ENCODE peak calls at places on chromosomes 12 and 14, in nine cellular contexts. I is WERI-Rb-1; C is dorsolateral prefrontal cortex; L is mammary epithelial cell; N is ascending aorta; F is tibial artery; M is CD4-positive, alpha-beta T cell; O is cardiac muscle cell; A is left lung. G is an unnamed sample.

GRCh38 chr14:94638330-94638729 is 26.1 kb downstream of the SERPINA3 start:
- DNase-seq in I (no peak), C (no peak), L (peak), N (no peak), F (no peak), M (no peak), O (no peak), A (no peak), G (no peak)

GRCh38 chr12:39638840-39639239 is 19.2 kb upstream of the ABCD2 start:
- DNase-seq in I (no peak), C (no peak), L (no peak), N (no peak), F (no peak), M (no peak), O (no peak), A (no peak), G (no peak)

GRCh38 chr12:54164402-54165145 is 24.2 kb downstream of the SMUG1 start:
- DNase-seq in I (no peak), C (no peak), L (no peak), N (no peak), F (no peak), M (no peak), O (no peak), A (no peak), G (no peak)

GRCh38 chr14:91220581-91221000 is 23.9 kb downstream of the GPR68 start:
- DNase-seq in I (no peak), C (no peak), L (peak), N (no peak), F (no peak), M (no peak), O (no peak), A (peak), G (peak)

GRCh38 chr12:110739488-110739887 is 3.2 kb downstream of the PPP1CC start:
- DNase-seq in I (no peak), C (no peak), L (no peak), N (no peak), F (no peak), M (no peak), O (no peak), A (no peak), G (no peak)

GRCh38 chr12:30795660-30796507 is 41.1 kb upstream of the CAPRIN2 start:
- DNase-seq in I (peak), C (peak), L (peak), N (no peak), F (peak), M (no peak), O (peak), A (peak), G (peak)

GRCh38 chr12:18546399-18546798 is 191.4 kb downstream of the PLCZ1 start:
- DNase-seq in I (no peak), C (no peak), L (peak), N (no peak), F (no peak), M (no peak), O (peak), A (no peak), G (no peak)

GRCh38 chr14:35341454-35342159 is 49.4 kb downstream of the PSMA6 start:
- DNase-seq in I (peak), C (peak), L (peak), N (peak), F (peak), M (no peak), O (peak), A (peak), G (peak)

GRCh38 chr14:34930591-34931069 is 52.2 kb upstream of the SRP54 start:
- DNase-seq in I (no peak), C (no peak), L (no peak), N (no peak), F (no peak), M (no peak), O (no peak), A (no peak), G (no peak)

GRCh38 chr14:50447491-50447890 is 50.8 kb upstream of the CDKL1 start:
- DNase-seq in I (no peak), C (no peak), L (peak), N (no peak), F (no peak), M (no peak), O (peak), A (no peak), G (peak)

DNA sequence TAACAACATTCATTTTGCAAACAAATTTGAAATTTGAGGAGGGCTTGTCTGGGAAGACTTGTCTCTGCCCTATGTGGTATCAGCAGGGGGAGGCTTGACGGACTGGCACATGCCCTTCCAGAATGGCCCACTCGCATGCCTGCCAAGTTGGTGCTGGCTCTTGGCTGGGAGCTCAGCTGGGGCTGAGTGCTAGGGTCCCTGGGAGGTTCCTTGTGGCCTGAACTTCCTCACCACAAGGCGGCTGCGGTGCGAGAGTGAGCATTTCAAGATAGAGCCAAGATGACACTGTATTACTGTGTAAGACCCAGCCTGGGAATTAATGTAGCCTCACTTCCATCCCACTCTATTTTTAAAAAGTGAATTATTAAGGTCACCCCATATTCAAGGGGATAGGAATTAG is 271.6 kb upstream of the PLEKHG7 start:
- DNase-seq in I (no peak), C (no peak), L (no peak), N (no peak), F (no peak), M (no peak), O (no peak), A (peak), G (no peak)
- TF ChIP-seq CTCF in I (no peak), C (no peak), L (no peak), N (no peak), F (no peak), M (no peak), O (no peak), A (no peak), G (no peak)

GRCh38 chr12:104166465-104166864 is 28.5 kb upstream of the NFYB start:
- DNase-seq in I (no peak), C (no peak), L (no peak), N (no peak), F (peak), M (no peak), O (peak), A (peak), G (no peak)
- H3K27ac ChIP-seq in I (no peak), C (no peak), L (no peak), N (no peak), F (no peak), M (no peak), O (no peak), A (no peak), G (no peak)

GRCh38 chr12:6828671-6829531 is 694 bp downstream of the P3H3 start:
- DNase-seq in I (peak), C (peak), L (no peak), N (no peak), F (peak), M (no peak), O (peak), A (peak), G (no peak)
- TF ChIP-seq CTCF in I (no peak), C (no peak), L (no peak), N (peak), F (no peak), M (no peak), O (no peak), A (no peak), G (no peak)

GRCh38 chr12:125110641-125111360 is 45.6 kb downstream of the AACS start:
- DNase-seq in I (no peak), C (no peak), L (no peak), N (no peak), F (no peak), M (no peak), O (peak), A (no peak), G (no peak)

GRCh38 chr12:125104978-125105377 is 39.7 kb downstream of the AACS start:
- DNase-seq in I (no peak), C (no peak), L (no peak), N (no peak), F (no peak), M (no peak), O (no peak), A (no peak), G (no peak)

GRCh38 chr12:125100551-125101434 is 35.6 kb downstream of the AACS start:
- DNase-seq in I (no peak), C (no peak), L (peak), N (no peak), F (no peak), M (no peak), O (no peak), A (no peak), G (no peak)

GRCh38 chr12:125111403-125111802 is 46.2 kb downstream of the AACS start:
- DNase-seq in I (no peak), C (no peak), L (no peak), N (no peak), F (no peak), M (no peak), O (peak), A (no peak), G (no peak)

DNA sequence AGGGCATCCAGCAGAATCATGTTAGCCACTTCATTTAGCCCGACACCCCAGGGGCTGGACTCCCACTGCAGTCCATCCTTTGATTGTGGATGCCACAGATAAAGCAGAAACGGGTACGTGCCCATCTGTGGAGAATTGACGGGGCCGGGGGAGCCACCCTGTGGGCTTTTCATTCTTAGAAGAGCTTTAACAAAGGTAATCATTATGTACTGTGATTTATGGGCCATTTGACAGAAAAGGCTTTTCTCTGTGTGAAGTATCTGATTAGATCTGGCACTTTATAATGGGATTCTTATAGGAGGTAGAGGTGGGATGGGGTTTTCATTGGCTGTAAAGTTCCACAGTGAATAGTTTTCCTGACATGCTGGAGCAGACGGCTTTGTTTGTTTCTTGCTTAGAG is 40.4 kb downstream of the AACS start:
- DNase-seq in I (no peak), C (no peak), L (no peak), N (no peak), F (no peak), M (no peak), O (no peak), A (no peak), G (no peak)
- H3K27ac ChIP-seq in I (no peak), C (no peak), L (no peak), N (no peak), F (no peak), M (no peak), O (no peak), A (no peak), G (no peak)

DNA sequence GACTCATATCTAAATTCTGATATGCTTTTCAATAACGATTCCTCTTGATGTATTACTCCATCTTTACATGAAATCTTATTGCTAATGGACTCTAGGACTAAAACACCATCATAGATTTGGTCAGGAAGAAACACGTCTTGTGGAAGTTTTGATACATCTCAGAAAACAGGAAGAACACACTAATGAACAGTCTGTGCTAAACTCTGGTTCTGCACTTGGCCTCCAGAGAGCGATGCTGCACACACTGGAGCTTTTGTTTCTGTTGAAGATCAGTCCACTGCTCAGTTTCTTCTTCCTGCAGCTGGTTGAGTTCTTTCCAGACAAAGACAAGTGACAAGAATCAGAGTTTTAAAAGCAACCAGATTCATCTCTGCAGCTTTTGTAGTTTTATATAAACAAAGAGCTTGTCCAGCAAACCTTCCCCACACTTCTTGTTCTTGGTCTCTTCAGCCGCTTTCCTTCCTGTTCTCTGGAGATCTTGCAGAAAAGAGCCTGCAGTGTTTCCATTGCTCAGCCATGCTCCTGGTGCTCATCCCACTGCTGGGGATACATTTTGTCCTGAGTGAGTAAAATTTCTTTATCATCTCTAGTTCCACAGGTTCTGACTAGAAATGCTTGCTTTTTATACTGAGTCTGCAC is 229.1 kb upstream of the OR4E1 start:
- DNase-seq in I (no peak), C (no peak), L (peak), N (no peak), F (no peak), M (peak), O (no peak), A (no peak), G (no peak)
- TF ChIP-seq CTCF in I (no peak), C (peak), L (no peak), N (no peak), F (no peak), M (peak), O (no peak), A (peak), G (peak)

GRCh38 chr12:26631846-26632245 is 201.1 kb downstream of the ITPR2 start:
- DNase-seq in I (no peak), C (no peak), L (no peak), N (no peak), F (no peak), M (no peak), O (peak), A (no peak), G (no peak)

GRCh38 chr12:26636710-26637328 is 196.2 kb downstream of the ITPR2 start:
- DNase-seq in I (no peak), C (no peak), L (peak), N (no peak), F (no peak), M (no peak), O (peak), A (peak), G (peak)

GRCh38 chr12:26632746-26633145 is 200.2 kb downstream of the ITPR2 start:
- DNase-seq in I (no peak), C (no peak), L (no peak), N (no peak), F (no peak), M (no peak), O (no peak), A (no peak), G (no peak)

GRCh38 chr12:26630546-26631027 is 202.4 kb downstream of the ITPR2 start:
- DNase-seq in I (no peak), C (no peak), L (no peak), N (no peak), F (no peak), M (no peak), O (peak), A (no peak), G (no peak)

DNA sequence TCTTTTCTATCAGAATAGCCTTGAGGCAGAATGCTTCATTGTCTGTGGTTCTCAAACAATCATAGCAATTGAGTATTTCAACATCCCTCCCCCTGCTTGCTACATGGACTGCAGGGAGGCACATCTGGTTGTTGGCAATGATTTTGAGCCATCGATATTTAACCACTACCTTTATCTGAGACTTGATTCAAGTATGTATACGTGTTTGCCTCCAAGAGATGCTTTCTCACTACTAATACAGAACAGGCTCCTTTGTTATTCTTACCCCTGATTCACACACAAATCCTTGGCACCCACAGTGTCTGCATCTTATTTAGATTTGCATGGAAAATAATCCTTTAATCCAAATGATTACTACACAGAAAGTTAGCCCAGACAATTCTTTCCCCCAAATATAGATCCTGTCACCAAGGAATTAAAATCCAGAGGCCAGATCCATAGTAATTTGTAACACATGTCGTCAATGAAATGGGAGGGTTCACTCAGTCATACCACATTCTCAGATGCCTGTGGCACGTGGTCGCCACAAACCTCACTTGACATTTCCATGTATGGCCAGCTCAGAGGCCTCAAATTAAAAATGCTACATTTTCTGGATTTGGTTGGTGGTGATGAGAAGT is 199.3 kb downstream of the ITPR2 start:
- DNase-seq in I (no peak), C (no peak), L (peak), N (no peak), F (no peak), M (no peak), O (peak), A (no peak), G (no peak)
- H3K27ac ChIP-seq in I (no peak), C (peak), L (no peak), N (no peak), F (no peak), M (no peak), O (no peak), A (no peak), G (no peak)

DNA sequence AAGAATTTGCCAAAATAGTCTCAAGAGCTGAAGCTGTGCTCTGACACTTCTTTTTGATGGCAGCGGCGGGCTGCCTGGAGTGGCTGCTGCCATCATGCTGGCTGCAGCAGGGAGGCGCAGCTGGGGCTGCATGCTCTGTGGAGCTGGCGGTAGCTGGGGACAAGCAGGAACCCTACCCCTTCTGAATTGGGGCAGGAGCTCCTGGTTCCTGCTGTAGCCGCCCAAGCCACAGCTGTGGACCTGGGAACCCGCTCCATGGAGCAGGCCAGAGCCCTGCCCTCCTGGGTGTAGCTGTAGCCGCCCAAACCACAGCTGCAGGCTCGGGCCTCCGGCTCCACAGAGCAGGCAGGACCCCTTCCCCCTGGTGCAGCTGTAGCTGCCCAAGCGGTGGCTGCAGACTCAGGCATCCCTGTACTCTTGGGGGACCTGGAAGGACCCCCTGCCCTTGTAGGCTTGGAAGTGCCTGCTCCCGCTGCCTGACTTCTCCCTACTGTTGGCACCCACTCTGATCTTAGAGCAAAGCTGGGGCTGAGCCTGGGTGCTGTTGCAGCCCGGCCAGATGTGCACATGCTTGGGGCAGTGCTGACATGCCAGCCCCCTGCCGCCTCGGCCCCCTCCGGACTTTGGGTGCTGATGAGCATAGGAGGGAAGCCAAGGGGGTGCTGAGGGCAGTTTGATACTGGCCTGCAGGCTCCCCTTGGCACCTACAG is 33.3 kb downstream of the APAF1 start:
- DNase-seq in I (no peak), C (no peak), L (no peak), N (no peak), F (no peak), M (no peak), O (no peak), A (no peak), G (no peak)
- TF ChIP-seq CTCF in I (no peak), C (no peak), L (no peak), N (no peak), F (no peak), M (no peak), O (no peak), A (no peak), G (no peak)

DNA sequence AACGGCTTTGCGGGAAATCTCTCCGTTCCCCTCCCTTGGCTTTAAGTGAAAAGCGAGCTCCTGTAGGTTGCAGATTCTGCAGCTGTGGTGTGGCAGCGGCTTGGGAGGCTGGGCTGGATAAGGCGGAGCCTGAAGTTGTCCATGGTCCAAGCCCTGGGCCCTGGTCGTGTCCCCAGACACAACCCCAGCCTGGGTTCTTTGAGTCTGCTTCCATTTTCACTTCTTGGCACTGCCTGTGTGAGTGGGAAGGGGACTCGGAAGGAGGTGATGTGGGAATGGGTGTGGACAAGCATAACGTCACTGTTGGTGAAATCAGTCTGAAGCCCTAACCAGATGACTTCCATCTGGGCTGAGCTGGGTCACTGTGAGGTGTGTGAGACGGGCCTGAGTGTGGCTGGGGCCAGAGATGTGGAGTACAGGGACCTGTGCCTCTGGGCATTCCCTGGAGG is 43.0 kb upstream of the CTDSP2 start:
- DNase-seq in I (no peak), C (peak), L (no peak), N (peak), F (peak), M (no peak), O (peak), A (peak), G (no peak)
- H3K27ac ChIP-seq in I (peak), C (peak), L (peak), N (peak), F (peak), M (no peak), O (peak), A (peak), G (peak)

DNA sequence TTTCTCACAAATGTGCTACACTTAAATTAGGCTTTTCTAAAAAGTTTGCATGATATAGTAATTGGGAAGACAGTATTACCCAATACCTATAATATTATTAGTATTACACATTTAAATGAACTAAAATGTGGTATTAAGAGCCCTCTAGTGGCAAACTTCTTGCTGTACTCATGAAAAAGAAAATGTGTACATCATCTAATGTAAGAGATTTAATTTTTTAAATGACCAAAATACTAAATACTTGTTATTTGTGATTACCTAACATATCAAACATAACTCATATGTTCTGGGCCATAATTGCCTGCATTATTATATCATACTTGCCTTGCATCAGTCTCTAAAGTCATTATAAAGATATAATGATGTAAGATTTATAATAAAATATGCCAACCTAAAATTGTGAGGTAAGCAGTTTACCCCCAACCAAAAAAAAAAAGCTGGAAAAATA is 64.2 kb downstream of the DNAI7 start:
- DNase-seq in I (no peak), C (no peak), L (peak), N (no peak), F (no peak), M (no peak), O (peak), A (no peak), G (peak)
- TF ChIP-seq CTCF in I (no peak), C (peak), L (peak), N (peak), F (peak), M (peak), O (peak), A (peak), G (peak)

GRCh38 chr12:68348419-68348818 is 16.3 kb upstream of the MDM1 start:
- DNase-seq in I (no peak), C (no peak), L (no peak), N (no peak), F (no peak), M (no peak), O (no peak), A (no peak), G (no peak)

GRCh38 chr12:68350753-68351152 is 18.6 kb upstream of the MDM1 start:
- DNase-seq in I (no peak), C (no peak), L (no peak), N (no peak), F (no peak), M (no peak), O (peak), A (no peak), G (no peak)

GRCh38 chr12:68349921-68350606 is 17.9 kb upstream of the MDM1 start:
- DNase-seq in I (no peak), C (no peak), L (no peak), N (no peak), F (no peak), M (no peak), O (no peak), A (no peak), G (no peak)

GRCh38 chr12:68352067-68352466 is 19.9 kb upstream of the MDM1 start:
- DNase-seq in I (no peak), C (no peak), L (no peak), N (no peak), F (no peak), M (no peak), O (no peak), A (no peak), G (no peak)

GRCh38 chr12:68349083-68349700 is 17.0 kb upstream of the MDM1 start:
- DNase-seq in I (no peak), C (no peak), L (no peak), N (no peak), F (no peak), M (no peak), O (no peak), A (no peak), G (no peak)
- H3K27ac ChIP-seq in I (no peak), C (no peak), L (no peak), N (no peak), F (no peak), M (no peak), O (no peak), A (no peak), G (no peak)

G was measured in RWPE1.